ENCODE peak calls at places on chromosome 1, in nine cellular contexts. T is MM.1S; N is mammary epithelial cell; S is HCT116; B is pancreas; M is breast epithelium; R is CD8-positive, alpha-beta T cell; E is SK-N-SH; I is H9. O is an unnamed sample.
A peak's percentile ranks its signal among the peaks of the same experiment; 100 is the strongest.

GRCh38 chr1:183593356-183593755 is 3.1 kb upstream of the NCF2 start:
- DNase-seq in T (peak; percentile 45), N (no peak), S (no peak), B (no peak), M (no peak), R (no peak), E (no peak), I (no peak), O (no peak)

GRCh38 chr1:68121536-68121935 is 71.1 kb upstream of the DIRAS3 start:
- DNase-seq in T (no peak), N (peak; percentile 30), S (no peak), B (no peak), M (no peak), R (no peak), E (no peak), I (no peak), O (no peak)

GRCh38 chr1:245458761-245459174 is 304.0 kb downstream of the KIF26B start:
- DNase-seq in T (no peak), N (no peak), S (no peak), B (no peak), M (no peak), R (no peak), E (no peak), I (no peak), O (no peak)

GRCh38 chr1:8874230-8875201 is 4.0 kb downstream of the ENO1 start:
- DNase-seq in T (no peak), N (no peak), S (no peak), B (no peak), M (no peak), R (no peak), E (no peak), I (no peak), O (no peak)

GRCh38 chr1:233140974-233141373 is 154.6 kb downstream of the PCNX2 start:
- DNase-seq in T (no peak), N (no peak), S (no peak), B (no peak), M (no peak), R (no peak), E (no peak), I (no peak), O (no peak)

GRCh38 chr1:48810740-48811139 is 34.0 kb upstream of the BEND5 start:
- DNase-seq in T (no peak), N (no peak), S (no peak), B (no peak), M (no peak), R (no peak), E (no peak), I (no peak), O (no peak)

GRCh38 chr1:159122005-159122621 is 45.5 kb upstream of the AIM2 start:
- DNase-seq in T (no peak), N (peak; percentile 55), S (no peak), B (no peak), M (no peak), R (no peak), E (no peak), I (no peak), O (no peak)

GRCh38 chr1:203305809-203306088 is 430 bp downstream of the BTG2 start:
- DNase-seq in T (peak; percentile 42), N (no peak), S (no peak), B (no peak), M (no peak), R (no peak), E (peak; percentile 69), I (no peak), O (no peak)

GRCh38 chr1:246947255-246947654 is 15.5 kb upstream of the AHCTF1 start:
- DNase-seq in T (no peak), N (peak; percentile 35), S (no peak), B (peak; percentile 21), M (no peak), R (no peak), E (no peak), I (no peak), O (peak; percentile 67)

GRCh38 chr1:223348439-223348838 is 15.5 kb downstream of the SUSD4 start:
- DNase-seq in T (no peak), N (no peak), S (no peak), B (no peak), M (no peak), R (no peak), E (no peak), I (no peak), O (no peak)

GRCh38 chr1:244302889-244303609 is 148.7 kb downstream of the ADSS2 start:
- DNase-seq in T (no peak), N (peak; percentile 72), S (peak; percentile 26), B (no peak), M (no peak), R (no peak), E (no peak), I (no peak), O (no peak)

GRCh38 chr1:235063068-235063765 is 65.4 kb downstream of the TOMM20 start:
- DNase-seq in T (peak; percentile 55), N (no peak), S (no peak), B (no peak), M (no peak), R (no peak), E (no peak), I (no peak), O (no peak)

GRCh38 chr1:157307491-157307890 is 169.3 kb upstream of the ETV3 start:
- DNase-seq in T (peak; percentile 47), N (no peak), S (no peak), B (no peak), M (no peak), R (no peak), E (no peak), I (peak; percentile 20), O (no peak)

DNA sequence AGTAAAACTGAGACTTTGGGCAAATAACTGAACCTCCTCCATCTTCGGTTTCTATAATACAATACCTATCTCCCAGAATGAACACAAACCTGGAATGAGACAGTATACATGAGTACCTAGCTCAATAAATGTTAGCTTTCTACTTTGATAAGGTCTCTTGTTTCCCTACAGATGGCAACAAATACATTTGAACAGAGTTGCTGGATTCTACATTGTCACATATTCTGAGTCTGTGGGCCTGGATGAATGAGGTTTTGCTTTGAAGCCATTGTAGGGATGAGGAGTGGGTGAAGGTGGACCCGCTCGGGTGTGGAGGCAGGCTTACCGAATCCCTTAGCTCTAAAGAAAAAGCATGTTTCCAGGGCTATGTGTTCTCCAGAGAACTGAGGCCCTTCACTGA is 13.9 kb upstream of the FYB2 start:
- DNase-seq in T (no peak), N (no peak), S (no peak), B (no peak), M (no peak), R (no peak), E (no peak), I (no peak), O (no peak)
- TF ChIP-seq CTCF in T (no peak), N (no peak), S (no peak), B (no peak), M (no peak), R (no peak), E (no peak), I (no peak), O (no peak)

GRCh38 chr1:44170281-44170823 is 28.9 kb upstream of the KLF18 start:
- DNase-seq in T (no peak), N (no peak), S (no peak), B (no peak), M (no peak), R (no peak), E (no peak), I (no peak), O (no peak)
- H3K9me3 ChIP-seq in T (no peaks in the 10 kb centered on the region), N (peaks cover 2% of the 10 kb centered on the region), S (peaks cover 5% of the 10 kb centered on the region), B (no peaks in the 10 kb centered on the region), M (no peaks in the 10 kb centered on the region), R (no peaks in the 10 kb centered on the region), E (peaks cover 6% of the 10 kb centered on the region), I (no peaks in the 10 kb centered on the region), O (no peaks in the 10 kb centered on the region)

DNA sequence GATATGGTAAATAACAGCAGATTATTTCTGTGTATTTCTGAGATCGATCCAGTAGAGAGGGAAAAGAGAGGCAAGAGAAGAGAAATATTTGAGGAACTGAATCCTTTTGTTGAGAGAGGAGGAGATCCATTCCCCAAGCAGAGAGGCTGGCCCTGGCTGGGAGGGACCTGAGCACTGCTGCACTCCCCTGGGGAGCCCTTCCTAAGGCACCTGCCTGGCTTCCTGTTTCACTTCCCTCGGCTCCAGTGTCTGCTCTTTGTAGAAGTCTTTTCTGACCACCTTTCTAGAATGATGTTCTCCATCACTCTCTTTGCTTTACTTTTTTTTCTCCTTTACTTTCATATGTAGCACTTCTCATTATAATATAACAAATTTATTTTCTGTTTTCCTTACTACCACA is 42.3 kb upstream of the SLC6A9 start:
- DNase-seq in T (no peak), N (no peak), S (no peak), B (no peak), M (no peak), R (no peak), E (no peak), I (no peak), O (no peak)
- H3K27ac ChIP-seq in T (no peak overlapping the region), N (no peak overlapping the region), S (no peak overlapping the region), B (no peak overlapping the region), M (no peak overlapping the region), R (no peak overlapping the region), E (no peak overlapping the region), I (no peak overlapping the region), O (no peak overlapping the region)

GRCh38 chr1:208668991-208669390 is 424.8 kb upstream of the PLXNA2 start:
- DNase-seq in T (peak; percentile 29), N (peak; percentile 16), S (no peak), B (no peak), M (no peak), R (no peak), E (no peak), I (peak; percentile 29), O (no peak)

GRCh38 chr1:208670778-208671177 is 426.6 kb upstream of the PLXNA2 start:
- DNase-seq in T (no peak), N (no peak), S (no peak), B (no peak), M (no peak), R (no peak), E (no peak), I (no peak), O (no peak)
- TF ChIP-seq CTCF in T (no peak), N (no peak), S (no peak), B (no peak), M (no peak), R (no peak), E (no peak), I (no peak), O (no peak)